ENCODE peak calls at places on chromosomes 3 and 15, in nine cellular contexts. I is fibroblast of lung, F is astrocyte, E is lower lobe of right lung, S is IMR-90, V is neural progenitor cell, C is SK-N-SH, P is upper lobe of right lung, T is A549. N is an unnamed sample.

GRCh38 chr3:170330366-170330765 is 27.1 kb upstream of the SKIL start:
- DNase-seq in V (no peak), I (peak), E (no peak), C (no peak), T (peak), F (peak), P (no peak), S (peak), N (peak)

GRCh38 chr3:124467980-124468902 is 262.0 kb upstream of the UMPS start:
- DNase-seq in P (peak), V (peak), E (no peak), F (peak), S (peak), T (peak), C (peak), I (peak), N (no peak)

GRCh38 chr15:35606345-35606744 is 60.4 kb upstream of the DPH6 start:
- DNase-seq in F (no peak), P (no peak), I (no peak), V (no peak), T (no peak), E (no peak), C (no peak), S (no peak), N (no peak)

GRCh38 chr15:63968700-63969099 is 77.6 kb downstream of the DAPK2 start:
- DNase-seq in V (peak), I (no peak), S (no peak), P (no peak), T (no peak), E (no peak), F (no peak), C (no peak), N (no peak)

GRCh38 chr15:50071551-50072258 is 47.3 kb downstream of the ATP8B4 start:
- DNase-seq in V (no peak), C (no peak), P (no peak), F (no peak), S (no peak), E (no peak), I (no peak), T (no peak), N (no peak)

GRCh38 chr3:83523470-83524073 is 1435.2 kb upstream of the CADM2 start:
- DNase-seq in F (peak), S (no peak), T (peak), P (no peak), V (peak), E (no peak), C (peak), I (peak), N (peak)

GRCh38 chr3:108780235-108780634 is 23.0 kb upstream of the RETNLB start:
- DNase-seq in T (no peak), I (no peak), V (no peak), S (no peak), P (no peak), E (no peak), F (no peak), C (no peak), N (no peak)

GRCh38 chr3:13073042-13073906 is at the start of gene IQSEC1:
- DNase-seq in F (no peak), P (peak), V (peak), C (peak), I (peak), E (peak), S (peak), T (no peak), N (no peak)

GRCh38 chr3:99645277-99646106 is 7.1 kb downstream of the COL8A1 start:
- DNase-seq in I (peak), C (peak), E (no peak), F (peak), T (no peak), P (no peak), S (peak), V (peak), N (no peak)

GRCh38 chr15:33671456-33671855 is 296.8 kb upstream of the CHRM5 start:
- DNase-seq in C (no peak), T (no peak), E (no peak), I (no peak), V (no peak), S (no peak), F (no peak), P (no peak), N (no peak)

GRCh38 chr15:73326157-73326556 is 42.6 kb downstream of the HCN4 start:
- DNase-seq in E (no peak), V (no peak), P (peak), S (no peak), F (no peak), C (no peak), I (no peak), T (no peak), N (no peak)

GRCh38 chr15:90268415-90268814 is 2.9 kb downstream of the NGRN start:
- DNase-seq in V (peak), F (no peak), T (no peak), C (no peak), I (no peak), P (no peak), S (no peak), E (no peak), N (no peak)

GRCh38 chr3:104460477-104461406 is 906.0 kb upstream of the ALCAM start:
- DNase-seq in C (no peak), V (peak), T (no peak), E (no peak), P (no peak), S (peak), F (peak), I (peak), N (peak)

GRCh38 chr15:42832577-42832976 is 88.0 kb downstream of the TTBK2 start:
- DNase-seq in S (peak), E (no peak), C (no peak), F (peak), I (peak), T (peak), P (no peak), V (no peak), N (peak)

GRCh38 chr3:30245805-30246622 is 360.4 kb upstream of the TGFBR2 start:
- DNase-seq in E (no peak), T (no peak), V (no peak), F (no peak), C (no peak), I (no peak), P (no peak), S (no peak), N (no peak)

GRCh38 chr3:65348596-65348995 is 660.8 kb upstream of the ADAMTS9 start:
- DNase-seq in C (no peak), S (peak), I (peak), F (peak), E (no peak), T (no peak), P (no peak), V (no peak), N (no peak)

GRCh38 chr15:43135351-43135750 is 2.0 kb downstream of the TMEM62 start:
- DNase-seq in I (no peak), T (no peak), S (no peak), V (no peak), C (no peak), E (no peak), P (no peak), F (no peak), N (no peak)

GRCh38 chr3:50652709-50653108 is 22.0 kb upstream of the DOCK3 start:
- DNase-seq in P (peak), C (peak), T (peak), F (no peak), S (peak), I (peak), E (no peak), V (peak), N (peak)

GRCh38 chr3:153595186-153595815 is 433.3 kb downstream of the RAP2B start:
- DNase-seq in E (no peak), T (peak), I (peak), V (peak), C (peak), F (peak), S (peak), P (no peak), N (no peak)

GRCh38 chr3:59978979-59979378 is 929.2 kb upstream of the CFAP20DC start:
- DNase-seq in I (no peak), C (no peak), F (no peak), P (no peak), T (no peak), E (no peak), V (no peak), S (no peak), N (no peak)

GRCh38 chr15:64911317-64912186 is at the start of gene ANKDD1A:
- DNase-seq in I (peak), T (peak), P (peak), F (no peak), E (peak), C (peak), S (peak), V (peak), N (peak)

GRCh38 chr3:5731100-5731499 is 543.6 kb downstream of the EDEM1 start:
- DNase-seq in E (no peak), C (peak), I (no peak), V (no peak), T (no peak), F (no peak), P (no peak), S (no peak), N (no peak)
- TF ChIP-seq CTCF in E (peak), C (peak), I (no peak), V (peak), T (peak), F (no peak), P (peak), S (no peak), N (no peak)

GRCh38 chr15:94834000-94834399 is 602.6 kb downstream of the MCTP2 start:
- DNase-seq in T (no peak), E (no peak), I (no peak), C (no peak), V (no peak), S (no peak), F (no peak), P (no peak), N (no peak)
- H3K27ac ChIP-seq in T (no peak), E (no peak), I (no peak), C (no peak), V (no peak), S (no peak), F (no peak), P (no peak), N (no peak)

DNA sequence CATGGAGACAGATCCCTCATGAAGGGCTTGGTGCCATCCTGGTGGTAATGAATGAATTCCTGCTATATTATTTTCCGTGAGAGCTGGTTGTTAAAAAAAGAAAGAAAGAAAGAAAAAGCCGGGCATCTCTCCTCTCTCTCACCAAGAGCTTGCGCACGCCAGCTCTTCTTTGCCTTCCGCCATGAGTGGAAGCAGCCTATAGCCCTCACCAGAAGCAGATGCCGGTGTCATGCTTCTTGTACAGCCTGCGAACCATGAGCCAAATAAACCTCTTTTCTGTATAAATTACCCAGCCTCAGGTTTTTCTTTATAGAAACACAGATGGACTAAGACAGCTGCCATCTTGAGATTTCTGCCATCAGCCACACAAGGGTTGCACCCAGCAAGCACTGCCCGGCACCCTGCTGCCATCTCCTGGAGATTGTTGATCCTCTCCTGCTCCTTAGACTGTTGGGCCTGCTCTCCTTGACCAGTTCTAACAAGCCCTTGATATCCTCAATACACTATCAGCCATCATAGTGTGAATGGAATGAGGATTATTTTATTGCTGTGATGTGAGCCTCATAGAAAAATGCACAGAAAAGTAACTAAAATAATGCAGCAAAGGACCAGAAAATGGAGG is 3.5 kb upstream of the AHSG start:
- DNase-seq in I (no peak), V (no peak), S (no peak), T (no peak), E (no peak), F (no peak), C (no peak), P (no peak), N (peak)
- TF ChIP-seq CTCF in I (peak), V (no peak), S (peak), T (no peak), E (no peak), F (no peak), C (peak), P (no peak), N (peak)

GRCh38 chr15:28984421-28985375 is 98.9 kb downstream of the APBA2 start:
- DNase-seq in E (no peak), V (peak), P (no peak), F (peak), I (peak), T (no peak), S (peak), C (peak), N (no peak)

GRCh38 chr15:28987337-28987736 is 101.6 kb downstream of the APBA2 start:
- DNase-seq in S (no peak), F (no peak), I (no peak), C (no peak), V (no peak), T (no peak), P (no peak), E (no peak), N (no peak)

GRCh38 chr15:28983432-28984311 is 97.9 kb downstream of the APBA2 start:
- DNase-seq in P (peak), I (no peak), S (no peak), C (no peak), F (no peak), T (no peak), V (no peak), E (no peak), N (no peak)

GRCh38 chr15:28986108-28986507 is 100.3 kb downstream of the APBA2 start:
- DNase-seq in I (no peak), V (no peak), F (no peak), S (no peak), P (peak), E (no peak), T (no peak), C (no peak), N (no peak)

DNA sequence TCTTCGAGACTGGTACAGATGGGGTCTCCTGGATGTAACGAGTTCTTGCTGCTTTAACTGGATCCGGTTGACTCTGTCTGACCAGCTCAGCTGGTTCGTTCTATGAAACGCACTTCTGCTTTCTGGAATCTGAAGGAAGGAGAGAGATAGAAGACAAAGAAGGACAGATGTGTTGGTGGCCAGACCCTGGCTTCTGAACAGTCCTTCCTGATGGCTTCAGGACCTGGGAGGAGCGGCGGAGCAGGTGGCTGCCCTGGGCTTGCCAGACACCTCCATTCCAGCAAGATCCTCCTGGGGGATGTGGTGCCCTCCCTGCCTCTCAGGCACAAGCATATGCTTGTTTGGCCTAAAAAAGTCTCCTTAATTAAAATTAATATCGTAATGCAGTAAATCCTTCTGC is 99.9 kb downstream of the APBA2 start:
- DNase-seq in E (no peak), T (no peak), P (no peak), C (no peak), V (no peak), S (no peak), F (no peak), I (no peak), N (no peak)
- H3K27ac ChIP-seq in E (no peak), T (no peak), P (no peak), C (no peak), V (no peak), S (peak), F (no peak), I (peak), N (no peak)

GRCh38 chr3:140922634-140923033 is 19.0 kb upstream of the SLC25A36 start:
- DNase-seq in P (no peak), C (no peak), S (peak), I (peak), E (no peak), F (no peak), V (peak), T (peak), N (no peak)
- TF ChIP-seq CTCF in P (peak), C (peak), S (peak), I (peak), E (peak), F (peak), V (peak), T (peak), N (peak)

N was measured in foreskin keratinocyte.